ENCODE peak calls at places on chromosomes 1 and 21, in five cellular contexts. D, K, Y, G and J are unnamed samples.

GRCh38 chr1:110309139-110309538 is 30.0 kb upstream of the RBM15 start:
- DNase-seq in D (no peak), G (no peak), Y (no peak), K (no peak), J (no peak)

GRCh38 chr1:24893431-24893830 is 36.6 kb downstream of the RUNX3 start:
- DNase-seq in G (peak), K (no peak), Y (no peak), D (peak), J (no peak)

GRCh38 chr1:11501491-11501897 is 22.5 kb downstream of the DISP3 start:
- DNase-seq in D (no peak), Y (no peak), G (no peak), K (no peak), J (no peak)

GRCh38 chr1:202680586-202681352 is 29.5 kb downstream of the SYT2 start:
- DNase-seq in D (no peak), Y (no peak), G (no peak), K (no peak), J (no peak)

GRCh38 chr21:17191346-17191993 is 321.4 kb upstream of the CXADR start:
- DNase-seq in G (no peak), D (no peak), Y (no peak), K (no peak), J (no peak)

GRCh38 chr1:28096210-28097099 is 8.0 kb upstream of the EYA3 start:
- DNase-seq in K (no peak), Y (no peak), G (no peak), D (no peak), J (no peak)

GRCh38 chr1:6419803-6420593 is at the start of gene HES2:
- DNase-seq in G (peak), Y (no peak), D (peak), K (peak), J (no peak)

GRCh38 chr1:156864796-156865195 is 4.1 kb downstream of the NTRK1 start:
- DNase-seq in K (no peak), D (no peak), Y (no peak), G (no peak), J (no peak)

GRCh38 chr1:24364975-24365678 is 46.0 kb downstream of the GRHL3 start:
- DNase-seq in G (no peak), D (no peak), Y (peak), K (no peak), J (no peak)

GRCh38 chr21:38913120-38913975 is 107.6 kb downstream of the ETS2 start:
- DNase-seq in K (no peak), G (peak), Y (no peak), D (peak), J (peak)

GRCh38 chr1:19043579-19044443 is 87.3 kb upstream of the IFFO2 start:
- DNase-seq in D (peak), K (no peak), G (peak), Y (no peak), J (no peak)

GRCh38 chr1:233972563-233972950 is 68.1 kb downstream of the SLC35F3 start:
- DNase-seq in D (no peak), Y (no peak), G (no peak), K (no peak), J (no peak)

GRCh38 chr1:233971753-233972152 is 67.3 kb downstream of the SLC35F3 start:
- DNase-seq in D (no peak), K (no peak), Y (no peak), G (no peak), J (no peak)

GRCh38 chr1:233975486-233975885 is 71.0 kb downstream of the SLC35F3 start:
- DNase-seq in K (no peak), D (no peak), G (no peak), Y (no peak), J (no peak)

DNA sequence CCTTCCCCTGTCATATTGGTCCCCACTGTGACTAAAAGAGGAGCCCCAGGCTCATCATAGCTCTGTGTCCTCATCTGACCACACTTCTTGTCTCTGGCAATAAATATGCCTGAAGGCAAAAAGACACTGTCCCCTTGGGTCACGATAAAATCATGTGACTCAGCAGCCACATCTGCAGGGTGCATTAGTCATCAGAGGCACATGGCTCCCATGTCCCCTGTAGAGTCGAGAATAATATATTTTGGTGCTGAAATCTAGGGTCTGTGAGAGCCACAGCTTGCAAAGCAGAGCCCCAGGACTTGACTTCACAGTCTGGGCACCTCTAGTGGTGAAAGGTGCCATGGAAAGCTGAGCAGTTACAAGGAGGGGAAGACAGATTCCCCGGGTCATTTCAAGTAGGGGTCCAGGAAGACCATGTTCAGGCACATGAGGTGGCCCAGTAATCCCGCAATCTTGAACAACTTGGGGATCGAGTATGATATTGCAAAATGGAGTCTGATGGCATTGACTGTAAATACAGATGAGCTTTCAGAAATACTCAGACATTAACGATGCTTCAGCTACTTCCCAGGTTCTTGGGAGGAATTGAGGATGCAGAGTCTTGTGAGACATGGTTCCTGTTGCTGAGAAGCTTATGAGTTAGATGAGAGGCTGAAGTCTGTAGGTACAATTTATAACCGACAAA is 68.6 kb downstream of the SLC35F3 start:
- DNase-seq in K (no peak), G (no peak), D (no peak), Y (peak), J (no peak)
- TF ChIP-seq CTCF in K (no peak), G (no peak), D (no peak), Y (no peak), J (no peak)

DNA sequence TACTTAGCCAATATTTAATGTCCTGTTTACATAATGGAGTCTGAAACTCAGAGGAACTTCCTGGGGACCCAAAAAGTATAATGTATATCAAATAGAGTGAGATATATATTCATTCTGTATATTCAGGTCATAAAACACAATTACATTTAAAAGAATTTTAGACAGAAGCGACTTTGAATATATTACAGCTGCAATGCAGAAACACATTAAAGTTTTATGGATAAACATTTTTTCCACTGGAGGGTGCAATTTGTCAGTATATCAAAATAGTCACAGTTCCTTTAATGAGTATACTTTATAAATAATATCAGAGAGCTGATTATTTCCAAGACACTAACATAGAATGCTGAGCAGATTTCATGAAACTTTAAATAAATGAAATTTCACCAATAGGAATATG is 43.9 kb upstream of the CRB1 start:
- DNase-seq in G (no peak), K (no peak), Y (no peak), D (no peak), J (no peak)
- TF ChIP-seq CTCF in G (no peak), K (no peak), Y (no peak), D (no peak), J (no peak)

GRCh38 chr1:82792151-82792550 is 991.4 kb downstream of the ADGRL2 start:
- DNase-seq in K (no peak), G (no peak), Y (no peak), D (no peak), J (no peak)

GRCh38 chr1:82801151-82801550 is 1000.4 kb downstream of the ADGRL2 start:
- DNase-seq in D (no peak), K (no peak), G (no peak), Y (no peak), J (no peak)

GRCh38 chr1:82790556-82790955 is 989.8 kb downstream of the ADGRL2 start:
- DNase-seq in K (no peak), D (no peak), Y (no peak), G (no peak), J (no peak)

DNA sequence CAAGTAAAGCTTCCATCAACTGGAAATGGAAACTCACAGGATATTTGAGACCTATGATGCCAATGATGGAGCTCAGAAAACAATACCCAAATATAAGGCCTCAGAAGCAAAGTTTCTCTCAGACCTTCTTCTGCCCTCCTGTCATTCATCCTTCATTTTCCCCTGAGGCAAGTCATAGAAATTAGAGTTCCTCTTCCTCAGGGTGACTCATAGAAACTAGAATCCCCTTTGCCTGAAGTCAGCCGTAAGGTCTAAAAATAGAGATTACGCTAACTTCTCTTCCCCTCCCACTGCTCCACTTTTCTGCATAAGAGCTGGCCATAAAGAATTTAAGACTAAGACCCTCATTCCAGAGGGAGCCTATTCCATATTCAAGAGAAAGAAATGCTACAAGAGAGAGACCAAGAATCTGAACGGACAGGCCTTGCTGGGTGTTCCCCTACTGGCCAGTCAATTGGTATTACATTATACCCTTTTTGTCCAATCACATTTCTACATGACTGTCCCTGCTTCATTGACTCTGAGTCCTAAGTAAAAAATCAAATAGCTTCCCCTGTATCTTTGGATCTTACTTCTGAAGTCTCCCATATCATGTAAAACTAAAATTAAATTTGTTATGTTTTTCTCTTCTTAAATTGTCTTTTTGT is 994.9 kb downstream of the ADGRL2 start:
- DNase-seq in G (no peak), Y (no peak), D (no peak), K (no peak), J (no peak)
- TF ChIP-seq CTCF in G (no peak), Y (peak), D (no peak), K (no peak), J (peak)

DNA sequence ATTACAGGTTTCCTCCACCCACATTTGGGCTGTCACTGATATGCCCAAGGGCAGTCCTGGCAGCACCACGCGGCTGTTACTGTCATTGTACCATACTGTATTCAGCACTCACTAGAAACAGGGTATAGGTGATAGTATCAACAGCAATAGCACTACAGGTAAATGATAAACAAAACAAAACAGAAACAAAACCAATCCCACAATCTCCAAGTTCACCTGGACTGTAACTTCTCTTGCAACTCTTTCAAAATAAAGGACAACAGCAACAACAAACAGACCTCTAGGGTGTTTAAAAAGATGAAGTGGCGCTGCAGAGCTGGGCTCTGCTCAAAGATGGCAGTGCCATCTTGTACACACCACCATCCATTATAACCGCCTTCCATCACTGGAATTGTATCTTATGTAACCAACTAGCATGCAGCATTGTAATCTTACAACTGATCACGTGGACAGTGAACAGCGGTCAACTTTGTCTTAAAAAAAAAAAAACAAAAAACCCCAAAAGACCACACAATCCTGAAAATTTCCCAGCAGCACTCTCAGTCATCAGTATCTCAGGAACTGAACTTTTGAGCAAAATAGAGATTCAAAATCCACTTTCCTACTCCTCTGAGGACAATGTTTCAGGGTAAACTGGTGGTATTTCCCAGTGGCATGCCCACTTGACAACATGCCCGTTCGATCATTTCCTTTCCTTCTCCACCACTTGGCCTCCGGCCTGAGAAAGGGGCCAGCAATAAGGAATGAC is 3.8 kb downstream of the IRF2BP2 start:
- DNase-seq in Y (no peak), K (no peak), D (no peak), G (peak), J (no peak)
- TF ChIP-seq CTCF in Y (no peak), K (no peak), D (no peak), G (no peak), J (no peak)

GRCh38 chr1:204359474-204360255 is at the start of gene PLEKHA6:
- DNase-seq in G (peak), D (no peak), Y (no peak), K (no peak), J (no peak)
- TF ChIP-seq CTCF in G (no peak), D (no peak), Y (peak), K (no peak), J (peak)